ENCODE peak calls at places on chromosomes 3 and 15, in nine cellular contexts. G is lower leg skin; B is RWPE2; I is activated CD4-positive, alpha-beta T cell treated with anti-CD3 and anti-CD28 coated beads, Interleukin-2, amount 50 U/mL, for 24 hours; N is HFF-Myc; T is SW480; E is midbrain; L is effector CD4-positive, alpha-beta T cell; Q is H9. S is an unnamed sample.

GRCh38 chr3:49669352-49669751 is 4.8 kb upstream of the APEH start:
- DNase-seq in G (no peak), B (no peak), I (no peak), N (no peak), T (no peak), E (no peak), L (no peak), Q (no peak), S (no peak)

GRCh38 chr3:171526869-171527268 is 66.7 kb upstream of the TNIK start:
- DNase-seq in G (no peak), B (no peak), I (no peak), N (peak), T (no peak), E (no peak), L (no peak), Q (no peak), S (no peak)

GRCh38 chr3:126487151-126487771 is 11.6 kb upstream of the ZXDC start:
- DNase-seq in G (no peak), B (no peak), I (no peak), N (no peak), T (peak), E (peak), L (no peak), Q (peak), S (no peak)

GRCh38 chr3:126357299-126358037 is at the start of gene KLF15:
- DNase-seq in G (peak), B (no peak), I (peak), N (no peak), T (peak), E (peak), L (peak), Q (peak), S (no peak)

GRCh38 chr15:39573844-39574243 is 7.0 kb upstream of the THBS1 start:
- DNase-seq in G (no peak), B (no peak), I (no peak), N (no peak), T (no peak), E (no peak), L (no peak), Q (no peak), S (no peak)

GRCh38 chr15:31254431-31255175 is 72.0 kb upstream of the KLF13 start:
- DNase-seq in G (no peak), B (peak), I (no peak), N (peak), T (no peak), E (no peak), L (no peak), Q (no peak), S (peak)

GRCh38 chr3:134974621-134975020 is 179.6 kb downstream of the EPHB1 start:
- DNase-seq in G (no peak), B (no peak), I (no peak), N (no peak), T (no peak), E (no peak), L (no peak), Q (no peak), S (no peak)

GRCh38 chr15:100761253-100761935 is 118.2 kb upstream of the ALDH1A3 start:
- DNase-seq in G (no peak), B (no peak), I (no peak), N (no peak), T (no peak), E (no peak), L (no peak), Q (no peak), S (no peak)

GRCh38 chr15:99537344-99537743 is 28.4 kb upstream of the MEF2A start:
- DNase-seq in G (no peak), B (no peak), I (no peak), N (no peak), T (no peak), E (no peak), L (no peak), Q (no peak), S (no peak)